ENCODE peak calls at places on chromosome 1, in eight cellular contexts. I is Peyer's patch, A is psoas muscle, H is kidney, D is breast epithelium, W is tibial nerve, O is adrenal gland, N is lower lobe of right lung. T is an unnamed sample.

GRCh38 chr1:245516178-245516829 is 361.5 kb downstream of the KIF26B start:
- DNase-seq in I (no peak), A (no peak), H (no peak), D (no peak), W (no peak), O (no peak), N (no peak), T (no peak)

GRCh38 chr1:173410794-173411236 is 66.3 kb upstream of the PRDX6 start:
- DNase-seq in I (peak), A (no peak), H (no peak), D (no peak), W (no peak), O (no peak), N (no peak), T (no peak)

GRCh38 chr1:32339363-32339978 is 3.4 kb upstream of the MARCKSL1 start:
- DNase-seq in I (no peak), A (no peak), H (peak), D (no peak), W (no peak), O (no peak), N (no peak), T (no peak)

GRCh38 chr1:166087734-166088571 is 78.8 kb downstream of the FAM78B start:
- DNase-seq in I (no peak), A (no peak), H (no peak), D (no peak), W (no peak), O (no peak), N (no peak), T (no peak)

GRCh38 chr1:28896609-28896986 is 17.8 kb upstream of the EPB41 start:
- DNase-seq in I (no peak), A (no peak), H (peak), D (no peak), W (no peak), O (no peak), N (no peak), T (no peak)

GRCh38 chr1:81304187-81304586 is 496.5 kb upstream of the ADGRL2 start:
- DNase-seq in I (no peak), A (no peak), H (no peak), D (no peak), W (no peak), O (no peak), N (no peak), T (no peak)

GRCh38 chr1:153288634-153289275 is 24.0 kb downstream of the PGLYRP3 start:
- DNase-seq in I (no peak), A (no peak), H (no peak), D (no peak), W (no peak), O (no peak), N (no peak), T (no peak)

GRCh38 chr1:160827418-160827817 is 31.4 kb downstream of the LY9 start:
- DNase-seq in I (no peak), A (no peak), H (no peak), D (no peak), W (no peak), O (no peak), N (peak), T (no peak)

GRCh38 chr1:13808729-13809131 is 108.7 kb downstream of the PRDM2 start:
- DNase-seq in I (no peak), A (peak), H (peak), D (no peak), W (peak), O (peak), N (no peak), T (no peak)

GRCh38 chr1:235920596-235921375 is 54.1 kb upstream of the LYST start:
- DNase-seq in I (no peak), A (no peak), H (no peak), D (no peak), W (no peak), O (no peak), N (no peak), T (no peak)
- H3K27ac ChIP-seq in I (no peak), A (no peak), H (no peak), D (peak), W (no peak), O (no peak), N (peak), T (no peak)

DNA sequence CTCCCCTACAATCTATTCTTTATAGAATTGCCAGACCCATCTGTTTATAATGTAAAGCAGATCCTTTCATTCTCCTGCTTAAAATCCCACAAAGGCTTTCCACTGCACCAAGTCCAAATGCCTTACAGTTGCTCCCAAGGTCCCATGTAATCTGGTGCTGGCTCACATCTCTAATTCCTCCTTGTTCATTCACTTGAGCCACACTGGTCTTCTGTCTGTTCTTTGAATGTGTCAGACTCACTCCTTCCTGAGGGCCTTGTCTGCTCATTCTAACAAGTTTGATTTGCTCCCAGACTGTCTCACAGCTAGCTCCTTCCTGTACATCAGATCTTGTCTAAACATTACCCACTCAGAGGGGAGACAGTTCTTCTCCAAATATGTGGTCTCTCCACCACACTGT is 38.9 kb downstream of the ALG14 start:
- DNase-seq in I (no peak), A (no peak), H (no peak), D (no peak), W (no peak), O (no peak), N (no peak), T (no peak)
- H3K4me3 ChIP-seq in I (no peak), A (no peak), H (no peak), D (no peak), W (no peak), O (no peak), N (no peak), T (no peak)

GRCh38 chr1:64426691-64427090 is 43.2 kb upstream of the CACHD1 start:
- DNase-seq in I (no peak), A (no peak), H (no peak), D (no peak), W (no peak), O (no peak), N (no peak), T (no peak)

GRCh38 chr1:64425521-64425920 is 44.4 kb upstream of the CACHD1 start:
- DNase-seq in I (no peak), A (no peak), H (no peak), D (no peak), W (no peak), O (peak), N (no peak), T (no peak)

GRCh38 chr1:64424412-64424811 is 45.5 kb upstream of the CACHD1 start:
- DNase-seq in I (no peak), A (no peak), H (no peak), D (no peak), W (no peak), O (no peak), N (no peak), T (no peak)

GRCh38 chr1:64421377-64421776 is 48.6 kb upstream of the CACHD1 start:
- DNase-seq in I (no peak), A (no peak), H (no peak), D (no peak), W (no peak), O (no peak), N (no peak), T (no peak)

DNA sequence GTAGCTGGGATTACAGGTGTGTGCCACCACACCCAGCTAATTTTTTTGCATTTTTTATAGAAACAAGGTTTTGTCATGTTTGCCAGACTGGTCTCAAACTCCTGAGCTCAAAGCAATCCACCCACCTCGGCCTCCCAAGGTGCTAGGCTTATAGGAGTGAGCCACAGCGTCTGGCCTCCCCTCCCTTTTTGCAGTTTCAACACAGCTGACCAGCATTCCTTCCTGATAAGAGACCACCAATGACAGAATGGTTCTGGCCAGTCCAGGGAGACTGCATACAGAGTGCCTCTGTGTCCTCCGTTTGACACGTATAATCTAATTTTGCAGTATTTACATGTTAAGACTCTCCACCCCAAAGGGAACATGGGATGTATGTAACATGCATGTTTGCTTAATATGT is 46.4 kb upstream of the CACHD1 start:
- DNase-seq in I (no peak), A (no peak), H (no peak), D (no peak), W (no peak), O (no peak), N (no peak), T (no peak)
- TF ChIP-seq CTCF in I (no peak), A (no peak), H (no peak), D (no peak), W (no peak), O (no peak), N (no peak), T (no peak)

GRCh38 chr1:235911876-235912275 is 45.2 kb upstream of the LYST start:
- DNase-seq in I (no peak), A (no peak), H (no peak), D (no peak), W (no peak), O (no peak), N (no peak), T (no peak)

GRCh38 chr1:235910357-235911299 is 43.9 kb upstream of the LYST start:
- DNase-seq in I (no peak), A (no peak), H (peak), D (no peak), W (no peak), O (peak), N (no peak), T (no peak)

GRCh38 chr1:235911300-235911662 is 44.6 kb upstream of the LYST start:
- DNase-seq in I (no peak), A (no peak), H (no peak), D (no peak), W (no peak), O (no peak), N (no peak), T (no peak)

GRCh38 chr1:235917267-235917811 is 50.6 kb upstream of the LYST start:
- DNase-seq in I (peak), A (peak), H (peak), D (peak), W (peak), O (peak), N (peak), T (peak)

GRCh38 chr1:235913311-235913710 is 46.6 kb upstream of the LYST start:
- DNase-seq in I (no peak), A (no peak), H (no peak), D (no peak), W (no peak), O (no peak), N (no peak), T (no peak)
- H3K27ac ChIP-seq in I (no peak), A (no peak), H (no peak), D (no peak), W (no peak), O (no peak), N (no peak), T (no peak)

GRCh38 chr1:12530462-12531168 is 87.4 kb downstream of the DHRS3 start:
- DNase-seq in I (no peak), A (no peak), H (no peak), D (no peak), W (no peak), O (no peak), N (peak), T (peak)
- H3K4me3 ChIP-seq in I (no peak), A (no peak), H (no peak), D (no peak), W (no peak), O (no peak), N (no peak), T (no peak)

T was measured in body of pancreas.